ENCODE peak calls at places on chromosomes 12 and 14, in four cellular contexts. Q is HCT116, V is SK-N-SH, X is GM12878. H is an unnamed sample.

GRCh38 chr12:130161261-130162231 is 718 bp upstream of the FZD10 start:
- DNase-seq in Q (no peak), V (peak; percentile 58), X (no peak), H (no peak)

GRCh38 chr12:53101931-53102781 is 1.1 kb upstream of the SOAT2 start:
- DNase-seq in Q (no peak), V (no peak), X (no peak), H (no peak)

GRCh38 chr14:34052658-34053014 is 101.8 kb upstream of the EGLN3 start:
- DNase-seq in Q (peak; percentile 70), V (no peak), X (no peak), H (no peak)

GRCh38 chr12:127293507-127294310 is 973.3 kb upstream of the TMEM132C start:
- DNase-seq in Q (peak; percentile 50), V (peak; percentile 63), X (no peak), H (peak; percentile 66)

GRCh38 chr12:62006076-62006732 is 254.0 kb upstream of the USP15 start:
- DNase-seq in Q (peak; percentile 45), V (peak; percentile 49), X (no peak), H (peak; percentile 65)

GRCh38 chr14:22460461-22461195 is 128.4 kb downstream of the DAD1 start:
- DNase-seq in Q (no peak), V (no peak), X (no peak), H (no peak)

GRCh38 chr12:107329569-107330324 is 236.4 kb upstream of the CRY1 start:
- DNase-seq in Q (no peak), V (no peak), X (no peak), H (no peak)

GRCh38 chr12:153080-153746 is 60.7 kb downstream of the SLC6A12 start:
- DNase-seq in Q (peak; percentile 56), V (peak; percentile 93), X (no peak), H (peak; percentile 56)

GRCh38 chr14:67265131-67265530 is 23.9 kb downstream of the PALS1 start:
- DNase-seq in Q (no peak), V (no peak), X (no peak), H (no peak)

GRCh38 chr12:89709994-89710872 is 1.6 kb upstream of the ATP2B1 start:
- DNase-seq in Q (no peak), V (no peak), X (no peak), H (peak; percentile 59)

GRCh38 chr12:111766608-111767361 is at the start of gene ALDH2:
- DNase-seq in Q (peak; percentile 6), V (peak; percentile 99), X (no peak), H (peak; percentile 84)

GRCh38 chr14:53306926-53307325 is 153.8 kb upstream of the DDHD1 start:
- DNase-seq in Q (no peak), V (no peak), X (no peak), H (no peak)

GRCh38 chr14:34355584-34356266 is 106.3 kb downstream of the SPTSSA start:
- DNase-seq in Q (no peak), V (peak; percentile 26), X (no peak), H (peak; percentile 40)

GRCh38 chr14:89489796-89490506 is 72.9 kb upstream of the FOXN3 start:
- DNase-seq in Q (no peak), V (no peak), X (no peak), H (no peak)

GRCh38 chr14:74508292-74508731 is 14.7 kb downstream of the ISCA2 start:
- DNase-seq in Q (no peak), V (peak; percentile 77), X (no peak), H (peak; percentile 58)

GRCh38 chr12:130375888-130376287 is 38.2 kb downstream of the PIWIL1 start:
- DNase-seq in Q (no peak), V (no peak), X (no peak), H (no peak)

GRCh38 chr14:78673845-78674244 is 503.7 kb downstream of the NRXN3 start:
- DNase-seq in Q (no peak), V (no peak), X (no peak), H (no peak)

GRCh38 chr14:36935976-36936678 is 236.3 kb downstream of the SLC25A21 start:
- DNase-seq in Q (no peak), V (no peak), X (no peak), H (no peak)

GRCh38 chr12:70758494-70758845 is 121.2 kb upstream of the PTPRB start:
- DNase-seq in Q (no peak), V (no peak), X (no peak), H (no peak)

GRCh38 chr12:80707830-80708534 is 548 bp downstream of the MYF6 start:
- DNase-seq in Q (no peak), V (no peak), X (no peak), H (no peak)

GRCh38 chr12:39420043-39420442 is 22.9 kb downstream of the KIF21A start:
- DNase-seq in Q (no peak), V (no peak), X (no peak), H (no peak)

GRCh38 chr12:19130224-19131019 is 889 bp downstream of the PLEKHA5 start:
- DNase-seq in Q (no peak), V (peak; percentile 69), X (no peak), H (peak; percentile 43)

GRCh38 chr12:102676812-102677211 is 196.4 kb upstream of the IGF1 start:
- DNase-seq in Q (no peak), V (no peak), X (no peak), H (no peak)

GRCh38 chr14:103136388-103137271 is 13.4 kb downstream of the TNFAIP2 start:
- DNase-seq in Q (peak; percentile 28), V (no peak), X (no peak), H (no peak)

GRCh38 chr14:56949828-56950227 is 139.5 kb upstream of the OTX2 start:
- DNase-seq in Q (no peak), V (no peak), X (no peak), H (no peak)

GRCh38 chr12:39252628-39253027 is 190.3 kb downstream of the KIF21A start:
- DNase-seq in Q (no peak), V (no peak), X (no peak), H (no peak)

GRCh38 chr12:41287500-41287899 is 99.4 kb downstream of the PDZRN4 start:
- DNase-seq in Q (no peak), V (no peak), X (no peak), H (no peak)

GRCh38 chr12:121917950-121918678 is at the start of gene CFAP251:
- DNase-seq in Q (peak; percentile 85), V (peak; percentile 34), X (peak; percentile 50), H (peak; percentile 93)

GRCh38 chr12:47807338-47807737 is 12.4 kb downstream of the HDAC7 start:
- DNase-seq in Q (no peak), V (no peak), X (no peak), H (no peak)

GRCh38 chr14:73058923-73059311 is 583 bp downstream of the RBM25 start:
- DNase-seq in Q (no peak), V (peak; percentile 62), X (no peak), H (peak; percentile 31)

GRCh38 chr12:54277823-54278276 is 2.1 kb downstream of the CBX5 start:
- DNase-seq in Q (no peak), V (no peak), X (no peak), H (peak; percentile 28)

GRCh38 chr12:12017798-12018197 is 52.9 kb upstream of the BCL2L14 start:
- DNase-seq in Q (no peak), V (no peak), X (no peak), H (peak; percentile 7)

GRCh38 chr12:12019881-12020280 is 50.9 kb upstream of the BCL2L14 start:
- DNase-seq in Q (no peak), V (no peak), X (no peak), H (no peak)

GRCh38 chr12:12016284-12017100 is 54.2 kb upstream of the BCL2L14 start:
- DNase-seq in Q (no peak), V (no peak), X (no peak), H (no peak)

GRCh38 chr12:12017135-12017581 is 53.6 kb upstream of the BCL2L14 start:
- DNase-seq in Q (no peak), V (peak; percentile 74), X (no peak), H (no peak)

DNA sequence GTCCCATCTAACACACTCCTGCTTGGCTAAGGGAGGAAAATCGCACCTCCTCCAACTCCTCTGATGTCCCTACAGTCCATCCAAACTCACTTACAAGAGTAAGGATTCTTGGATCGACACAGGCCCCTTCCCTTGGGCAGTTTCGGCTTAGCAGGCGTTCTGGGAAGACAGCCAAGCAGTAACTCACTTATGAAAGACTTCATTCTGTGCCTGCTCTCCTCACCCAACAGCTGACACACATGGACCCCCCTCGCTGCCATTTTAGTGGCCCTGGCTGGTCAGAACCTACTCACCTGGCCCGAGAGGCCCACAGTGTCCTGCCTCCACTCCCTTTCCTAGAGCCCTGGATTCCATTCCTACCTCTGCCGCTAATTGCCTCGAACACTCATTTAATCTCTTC is 52.3 kb upstream of the BCL2L14 start:
- DNase-seq in Q (no peak), V (no peak), X (no peak), H (no peak)
- TF ChIP-seq JUND in Q (no peak), V (no peak), X (no peak), H (no peak)

GRCh38 chr12:13347241-13348043 is 150.9 kb downstream of the EMP1 start:
- DNase-seq in Q (peak; percentile 27), V (no peak), X (no peak), H (no peak)
- TF ChIP-seq JUND in Q (peak; percentile 85), V (no peak), X (no peak), H (no peak)

DNA sequence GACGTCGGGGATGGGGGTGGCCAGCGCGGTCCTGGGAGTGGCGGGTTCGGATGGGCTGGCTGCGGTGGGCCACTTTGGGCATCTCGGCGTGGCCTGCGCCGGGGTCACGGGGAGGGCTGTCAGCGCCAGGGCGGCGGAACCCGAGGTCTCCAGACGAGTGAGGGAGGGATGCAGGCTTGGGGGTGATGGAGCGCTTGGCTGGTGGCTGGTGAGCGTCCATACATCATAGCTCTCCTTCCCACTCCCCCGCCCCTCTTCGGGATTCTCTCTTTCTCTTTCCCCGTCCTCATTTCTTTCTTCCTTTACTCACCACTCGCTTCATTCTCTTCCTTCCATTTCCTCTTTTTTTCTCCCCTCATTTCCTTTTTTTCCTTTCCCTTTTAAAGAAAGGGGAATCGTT is 260.1 kb upstream of the E2F7 start:
- DNase-seq in Q (no peak), V (peak; percentile 54), X (no peak), H (no peak)
- TF ChIP-seq JUND in Q (no peak), V (no peak), X (no peak), H (no peak)

GRCh38 chr12:3081886-3082285 is 4.7 kb downstream of the TSPAN9 start:
- DNase-seq in Q (no peak), V (no peak), X (no peak), H (no peak)

GRCh38 chr12:3076730-3077571 is at the start of gene TSPAN9:
- DNase-seq in Q (no peak), V (peak; percentile 96), X (no peak), H (peak; percentile 93)

GRCh38 chr12:3077572-3078081 is 448 bp downstream of the TSPAN9 start:
- DNase-seq in Q (no peak), V (no peak), X (no peak), H (no peak)

GRCh38 chr12:3075315-3075714 is 1.9 kb upstream of the TSPAN9 start:
- DNase-seq in Q (no peak), V (no peak), X (no peak), H (no peak)

DNA sequence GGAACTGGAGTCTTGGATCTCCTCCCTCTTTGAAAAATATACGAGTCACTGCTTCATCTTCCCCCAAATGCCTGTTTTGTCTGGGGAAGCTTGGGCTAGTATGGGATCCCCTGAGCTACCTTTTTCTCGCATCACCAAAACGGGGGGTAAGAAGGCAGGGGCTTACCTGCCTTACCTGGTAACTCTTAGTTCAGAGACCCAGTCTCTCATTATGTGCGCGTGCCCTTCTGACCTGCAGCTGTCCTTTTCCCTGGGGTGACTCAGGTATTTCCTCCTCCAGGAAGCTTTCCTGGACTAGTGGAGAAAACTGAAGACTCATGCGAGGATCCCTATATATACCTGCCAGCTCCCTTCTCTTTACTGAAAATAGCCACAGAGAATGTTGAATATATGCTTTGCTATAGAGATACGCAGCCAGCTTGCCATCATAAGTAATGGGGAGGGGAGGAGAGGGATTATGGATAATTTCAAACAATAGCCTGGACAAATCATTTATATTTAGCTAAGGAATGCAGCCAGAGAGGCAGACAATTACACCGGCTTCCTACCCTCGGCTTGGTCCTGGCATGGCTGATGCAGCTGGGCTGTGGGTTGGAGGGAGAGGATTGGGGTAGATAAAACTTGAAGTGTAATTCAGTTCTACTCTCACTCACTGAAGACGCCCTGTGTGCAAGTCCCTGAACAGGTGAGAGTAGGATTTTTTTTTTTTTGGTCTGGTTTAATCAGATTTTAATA is 1.1 kb downstream of the TSPAN9 start:
- DNase-seq in Q (no peak), V (no peak), X (no peak), H (no peak)
- TF ChIP-seq JUND in Q (no peak), V (no peak), X (no peak), H (no peak)

H was measured in T47D.